ENCODE peak calls at places on chromosomes 4 and X, in five cellular contexts. M, S, E, H and K are unnamed samples.

GRCh38 chrX:12007881-12008280 is 130.4 kb upstream of the FRMPD4 start:
- DNase-seq in M (no peak), S (peak), E (no peak), H (no peak), K (peak)

GRCh38 chrX:15334561-15334960 is 762 bp downstream of the PIGA start:
- DNase-seq in M (no peak), S (peak), E (peak), H (no peak), K (peak)

GRCh38 chr4:47221721-47222120 is 190.4 kb downstream of the GABRB1 start:
- DNase-seq in M (no peak), S (peak), E (no peak), H (no peak), K (no peak)

GRCh38 chrX:49269768-49270248 is at the start of gene PPP1R3F:
- DNase-seq in M (no peak), S (no peak), E (no peak), H (no peak), K (no peak)

GRCh38 chr4:142043509-142043908 is 407.1 kb downstream of the IL15 start:
- DNase-seq in M (no peak), S (peak), E (no peak), H (no peak), K (no peak)

GRCh38 chr4:168636506-168637176 is 139.8 kb downstream of the PALLD start:
- DNase-seq in M (no peak), S (peak), E (no peak), H (no peak), K (peak)

GRCh38 chrX:357693-358471 is 28.8 kb downstream of the PPP2R3B start:
- DNase-seq in M (peak), S (peak), E (peak), H (no peak), K (no peak)

GRCh38 chrX:124289443-124289842 is 43.0 kb upstream of the TEX13D start:
- DNase-seq in M (no peak), S (no peak), E (no peak), H (no peak), K (no peak)

GRCh38 chr4:56683455-56683854 is 2.4 kb upstream of the HOPX start:
- DNase-seq in M (no peak), S (no peak), E (no peak), H (no peak), K (no peak)

GRCh38 chr4:39655866-39656265 is 17.2 kb upstream of the SMIM14 start:
- DNase-seq in M (no peak), S (peak), E (no peak), H (no peak), K (no peak)

GRCh38 chr4:133802741-133803140 is 398.8 kb downstream of the PABPC4L start:
- DNase-seq in M (no peak), S (peak), E (no peak), H (no peak), K (no peak)

GRCh38 chrX:40007136-40007535 is 90.6 kb downstream of the BCOR start:
- DNase-seq in M (no peak), S (peak), E (no peak), H (no peak), K (no peak)

GRCh38 chrX:27336466-27337091 is 126.6 kb downstream of the PPP4R3C start:
- DNase-seq in M (no peak), S (peak), E (peak), H (no peak), K (no peak)

GRCh38 chr4:16597829-16598228 is 300.6 kb downstream of the LDB2 start:
- DNase-seq in M (no peak), S (peak), E (no peak), H (no peak), K (peak)

GRCh38 chr4:124710911-124711310 is 1.6 kb downstream of the ANKRD50 start:
- DNase-seq in M (no peak), S (peak), E (peak), H (peak), K (no peak)

GRCh38 chrX:11397680-11398079 is 104.5 kb downstream of the AMELX start:
- DNase-seq in M (no peak), S (no peak), E (no peak), H (no peak), K (no peak)

GRCh38 chrX:21998037-21998436 is 34.1 kb upstream of the PHEX start:
- DNase-seq in M (no peak), S (no peak), E (no peak), H (no peak), K (no peak)

GRCh38 chrX:54397113-54397512 is 39.3 kb upstream of the WNK3 start:
- DNase-seq in M (no peak), S (no peak), E (no peak), H (no peak), K (no peak)

GRCh38 chrX:110180928-110181310 is 137.0 kb downstream of the AMMECR1 start:
- DNase-seq in M (no peak), S (peak), E (no peak), H (no peak), K (peak)

GRCh38 chr4:113607998-113608397 is 153.5 kb downstream of the CAMK2D start:
- DNase-seq in M (no peak), S (no peak), E (no peak), H (no peak), K (no peak)

GRCh38 chr4:30821891-30822612 is 101.9 kb downstream of the PCDH7 start:
- DNase-seq in M (no peak), S (peak), E (no peak), H (no peak), K (peak)

GRCh38 chrX:44989995-44990770 is 117.2 kb downstream of the KDM6A start:
- DNase-seq in M (no peak), S (no peak), E (no peak), H (no peak), K (no peak)

GRCh38 chr4:174262624-174263444 is 20.6 kb downstream of the FBXO8 start:
- DNase-seq in M (no peak), S (no peak), E (no peak), H (no peak), K (no peak)

GRCh38 chrX:40145001-40145631 is 47.4 kb upstream of the BCOR start:
- DNase-seq in M (no peak), S (peak), E (no peak), H (no peak), K (no peak)

GRCh38 chr4:155946486-155946885 is 7.2 kb downstream of the CTSO start:
- DNase-seq in M (no peak), S (no peak), E (no peak), H (no peak), K (no peak)